ENCODE peak calls at places on chromosomes 12 and 14, in nine cellular contexts. N, W, B, T, A, P, M, J and E are unnamed samples.

GRCh38 chr12:9244894-9245293 is 36.7 kb upstream of the PZP start:
- DNase-seq in N (peak), T (no peak), W (peak), M (no peak), J (no peak), P (no peak), A (peak), B (no peak), E (no peak)

GRCh38 chr12:76888775-76889174 is 10.0 kb upstream of the CSRP2 start:
- DNase-seq in J (no peak), P (peak), N (no peak), B (no peak), A (no peak), T (no peak), W (no peak), M (no peak), E (no peak)

GRCh38 chr12:125889742-125890141 is 824.5 kb downstream of the AACS start:
- DNase-seq in M (no peak), J (no peak), T (no peak), B (no peak), P (peak), N (no peak), W (no peak), A (no peak), E (no peak)

GRCh38 chr12:121205491-121205890 is 4.4 kb upstream of the P2RX4 start:
- DNase-seq in T (no peak), J (no peak), W (no peak), M (no peak), B (no peak), A (no peak), P (no peak), N (no peak), E (no peak)

GRCh38 chr12:31234955-31235867 is 90.7 kb downstream of the SINHCAF start:
- DNase-seq in M (peak), J (no peak), P (no peak), N (no peak), A (no peak), W (peak), B (peak), T (peak), E (peak)

GRCh38 chr12:48696626-48697025 is 14.6 kb upstream of the KANSL2 start:
- DNase-seq in M (no peak), B (no peak), T (no peak), W (no peak), A (no peak), P (no peak), J (no peak), N (no peak), E (no peak)

GRCh38 chr12:71947645-71948105 is 9.0 kb downstream of the TPH2 start:
- DNase-seq in B (no peak), W (peak), M (peak), N (no peak), J (no peak), A (no peak), T (peak), P (peak), E (no peak)

GRCh38 chr12:24478254-24478653 is 470.6 kb downstream of the BCAT1 start:
- DNase-seq in B (no peak), A (no peak), W (no peak), P (no peak), J (no peak), N (no peak), T (no peak), M (no peak), E (no peak)

GRCh38 chr12:29741342-29742241 is 42.1 kb downstream of the TMTC1 start:
- DNase-seq in J (no peak), W (peak), N (no peak), B (no peak), P (no peak), T (peak), A (no peak), M (no peak), E (peak)

GRCh38 chr12:64461634-64462414 is 9.9 kb downstream of the TBK1 start:
- DNase-seq in W (peak), P (no peak), N (no peak), M (peak), J (no peak), B (no peak), T (peak), A (no peak), E (peak)

GRCh38 chr12:94286580-94287244 is 138.3 kb downstream of the PLXNC1 start:
- DNase-seq in W (no peak), A (no peak), M (no peak), T (no peak), B (no peak), N (no peak), P (no peak), J (no peak), E (no peak)

GRCh38 chr14:51554953-51555352 is 96.8 kb upstream of the FRMD6 start:
- DNase-seq in J (no peak), A (no peak), W (no peak), N (no peak), M (peak), P (no peak), B (no peak), T (peak), E (no peak)

GRCh38 chr12:120314220-120314619 is 12.1 kb downstream of the SIRT4 start:
- DNase-seq in J (no peak), W (no peak), B (peak), T (no peak), P (peak), N (no peak), A (no peak), M (no peak), E (no peak)

GRCh38 chr12:48037267-48037915 is 33.1 kb upstream of the COL2A1 start:
- DNase-seq in T (no peak), B (no peak), N (no peak), W (peak), J (no peak), A (no peak), M (peak), P (peak), E (no peak)

GRCh38 chr12:461425-461824 is 1.7 kb downstream of the B4GALNT3 start:
- DNase-seq in T (no peak), A (no peak), M (no peak), P (no peak), J (no peak), B (no peak), N (no peak), W (no peak), E (no peak)

GRCh38 chr12:63129927-63130326 is 21.1 kb downstream of the AVPR1A start:
- DNase-seq in P (no peak), T (no peak), W (no peak), A (no peak), J (no peak), B (no peak), M (no peak), N (no peak), E (no peak)

GRCh38 chr12:74725154-74725553 is 187.5 kb downstream of the ATXN7L3B start:
- DNase-seq in A (no peak), W (peak), N (no peak), J (no peak), P (no peak), M (no peak), T (no peak), B (no peak), E (no peak)

GRCh38 chr12:12461281-12461922 is 101.3 kb downstream of the DUSP16 start:
- DNase-seq in W (no peak), P (no peak), A (peak), J (no peak), B (no peak), N (peak), T (no peak), M (no peak), E (no peak)

GRCh38 chr14:79584679-79585078 is 626.6 kb downstream of the DIO2 start:
- DNase-seq in A (no peak), M (no peak), N (no peak), T (peak), J (no peak), B (no peak), W (peak), P (no peak), E (peak)

GRCh38 chr14:104318558-104319488 is 180.4 kb downstream of the KIF26A start:
- DNase-seq in T (no peak), M (no peak), J (no peak), P (peak), N (no peak), A (no peak), W (no peak), B (no peak), E (no peak)

GRCh38 chr12:118763239-118763638 is 218.1 kb upstream of the SRRM4 start:
- DNase-seq in M (no peak), N (no peak), B (no peak), P (no peak), A (no peak), J (no peak), W (no peak), T (no peak), E (no peak)

GRCh38 chr12:8823565-8824300 is 1.3 kb downstream of the A2ML1 start:
- DNase-seq in T (peak), P (peak), M (peak), N (no peak), W (peak), B (no peak), J (no peak), A (no peak), E (no peak)

GRCh38 chr14:57833304-57833703 is 32.6 kb downstream of the SLC35F4 start:
- DNase-seq in A (peak), W (peak), M (peak), B (peak), N (no peak), T (peak), P (no peak), J (no peak), E (peak)

GRCh38 chr12:18752280-18752920 is 14.5 kb downstream of the CAPZA3 start:
- DNase-seq in T (peak), N (no peak), J (no peak), B (no peak), A (no peak), P (peak), W (peak), M (peak), E (peak)

GRCh38 chr12:105920161-105920684 is 218.5 kb downstream of the NUAK1 start:
- DNase-seq in P (no peak), M (no peak), A (no peak), N (no peak), J (no peak), B (no peak), T (peak), W (no peak), E (no peak)

GRCh38 chr14:73503648-73504047 is 12.9 kb downstream of the RIOX1 start:
- DNase-seq in B (no peak), P (no peak), W (peak), J (no peak), T (peak), N (no peak), M (no peak), A (no peak), E (no peak)

GRCh38 chr14:79383031-79383430 is 828.3 kb downstream of the DIO2 start:
- DNase-seq in P (no peak), J (no peak), T (no peak), B (no peak), A (no peak), M (no peak), N (no peak), W (no peak), E (no peak)

GRCh38 chr14:53620325-53620716 is 336.3 kb downstream of the BMP4 start:
- DNase-seq in M (peak), A (no peak), J (no peak), B (no peak), N (no peak), W (peak), P (no peak), T (no peak), E (no peak)

GRCh38 chr14:65824285-65824977 is 411.9 kb downstream of the FUT8 start:
- DNase-seq in P (peak), M (peak), N (peak), W (peak), B (peak), J (peak), T (peak), A (peak), E (peak)

GRCh38 chr12:121749267-121749666 is 36.7 kb downstream of the TMEM120B start:
- DNase-seq in P (no peak), J (no peak), N (no peak), A (no peak), M (no peak), B (no peak), W (no peak), T (no peak), E (no peak)

GRCh38 chr12:67430708-67431335 is 161.7 kb downstream of the CAND1 start:
- DNase-seq in W (no peak), M (peak), B (no peak), T (no peak), J (no peak), N (no peak), A (no peak), P (peak), E (peak)

GRCh38 chr12:109302358-109302757 is 6.7 kb downstream of the FOXN4 start:
- DNase-seq in N (no peak), A (no peak), P (peak), B (peak), T (no peak), W (no peak), J (no peak), M (no peak), E (no peak)

GRCh38 chr12:4272976-4273650 is 449 bp upstream of the CCND2 start:
- DNase-seq in W (no peak), T (no peak), A (no peak), N (no peak), J (no peak), B (no peak), M (no peak), P (peak), E (no peak)

GRCh38 chr12:93683410-93683809 is 6.2 kb downstream of the CRADD start:
- DNase-seq in T (no peak), B (no peak), P (no peak), N (no peak), J (no peak), M (no peak), A (no peak), W (no peak), E (no peak)